ENCODE peak calls at places on chromosomes 16 and 17, in five cellular contexts. W is lower leg skin, N is BJ, X is mucosa of descending colon, V is heart left ventricle. K is an unnamed sample.

GRCh38 chr17:30074726-30075125 is 41.9 kb upstream of the NSRP1 start:
- DNase-seq in W (no peak), N (no peak), X (no peak), V (no peak), K (no peak)

GRCh38 chr17:71055128-71055527 is 885.8 kb downstream of the KCNJ2 start:
- DNase-seq in W (no peak), N (no peak), X (no peak), V (no peak), K (no peak)

GRCh38 chr16:20056436-20056835 is 17.3 kb downstream of the GPR139 start:
- DNase-seq in W (no peak), N (no peak), X (no peak), V (no peak), K (no peak)

GRCh38 chr17:61605692-61606091 is 14.7 kb upstream of the NACA2 start:
- DNase-seq in W (no peak), N (no peak), X (no peak), V (no peak), K (no peak)

GRCh38 chr17:71057448-71057847 is 888.1 kb downstream of the KCNJ2 start:
- DNase-seq in W (no peak), N (no peak), X (no peak), V (no peak), K (no peak)

GRCh38 chr17:76907352-76907751 is 39.1 kb downstream of the MGAT5B start:
- DNase-seq in W (no peak), N (no peak), X (no peak), V (no peak), K (no peak)

GRCh38 chr16:66199189-66199588 is 167.3 kb upstream of the CDH5 start:
- DNase-seq in W (no peak), N (no peak), X (no peak), V (no peak), K (no peak)

GRCh38 chr16:4319454-4319853 is 3.6 kb downstream of the GLIS2 start:
- DNase-seq in W (no peak), N (no peak), X (no peak), V (no peak), K (no peak)

GRCh38 chr17:81036128-81036891 is 1.4 kb downstream of the BAIAP2 start:
- DNase-seq in W (no peak), N (no peak), X (no peak), V (peak), K (no peak)

GRCh38 chr16:15055141-15056053 is 477 bp downstream of the NTAN1 start:
- DNase-seq in W (peak), N (no peak), X (peak), V (peak), K (peak)

GRCh38 chr16:89172171-89172900 is 788 bp downstream of the CDH15 start:
- DNase-seq in W (no peak), N (no peak), X (no peak), V (no peak), K (no peak)

GRCh38 chr17:31740611-31741082 is 118.4 kb downstream of the COPRS start:
- DNase-seq in W (no peak), N (peak), X (no peak), V (no peak), K (no peak)

GRCh38 chr16:31177136-31177535 is 2.8 kb upstream of the FUS start:
- DNase-seq in W (no peak), N (no peak), X (no peak), V (no peak), K (no peak)

GRCh38 chr17:5571281-5571680 is 13.0 kb downstream of the NLRP1 start:
- DNase-seq in W (no peak), N (no peak), X (no peak), V (no peak), K (no peak)

GRCh38 chr16:73735018-73735417 is 561.6 kb upstream of the PSMD7 start:
- DNase-seq in W (no peak), N (peak), X (no peak), V (no peak), K (no peak)

GRCh38 chr16:72952404-72953301 is 95.3 kb downstream of the ZFHX3 start:
- DNase-seq in W (no peak), N (peak), X (no peak), V (no peak), K (no peak)

GRCh38 chr17:44293509-44294226 is 14.7 kb upstream of the RUNDC3A start:
- DNase-seq in W (no peak), N (no peak), X (no peak), V (no peak), K (no peak)

GRCh38 chr17:41464682-41465081 is 2.5 kb downstream of the KRT32 start:
- DNase-seq in W (peak), N (peak), X (no peak), V (peak), K (no peak)

GRCh38 chr17:5092139-5093010 is 14.1 kb downstream of the ZFP3 start:
- DNase-seq in W (no peak), N (no peak), X (no peak), V (no peak), K (no peak)

GRCh38 chr17:43695968-43696865 is 34.5 kb upstream of the MEOX1 start:
- DNase-seq in W (no peak), N (no peak), X (no peak), V (peak), K (no peak)

GRCh38 chr16:11162571-11163268 is 93.3 kb downstream of the SOCS1 start:
- DNase-seq in W (no peak), N (no peak), X (no peak), V (peak), K (no peak)

GRCh38 chr16:58847902-58848661 is 114.0 kb upstream of the GOT2 start:
- DNase-seq in W (peak), N (peak), X (no peak), V (no peak), K (no peak)

GRCh38 chr16:70737377-70738082 is 51.7 kb upstream of the MTSS2 start:
- DNase-seq in W (peak), N (peak), X (peak), V (peak), K (peak)

GRCh38 chr17:82031885-82032627 is 578 bp downstream of the RAC3 start:
- DNase-seq in W (no peak), N (no peak), X (peak), V (no peak), K (no peak)

GRCh38 chr17:78893684-78894083 is 9.3 kb downstream of the CEP295NL start:
- DNase-seq in W (no peak), N (no peak), X (no peak), V (no peak), K (no peak)

GRCh38 chr17:39328815-39329214 is 72.6 kb downstream of the FBXL20 start:
- DNase-seq in W (no peak), N (no peak), X (no peak), V (no peak), K (no peak)

GRCh38 chr17:56478836-56479447 is 114.6 kb upstream of the NOG start:
- DNase-seq in W (no peak), N (no peak), X (no peak), V (no peak), K (no peak)

GRCh38 chr17:77208217-77208808 is 67.5 kb downstream of the SEC14L1 start:
- DNase-seq in W (no peak), N (peak), X (peak), V (peak), K (peak)

GRCh38 chr17:75078097-75079022 is 9.4 kb upstream of the SLC16A5 start:
- DNase-seq in W (no peak), N (no peak), X (no peak), V (no peak), K (no peak)

GRCh38 chr17:50257574-50258224 is 16.6 kb upstream of the TMEM92 start:
- DNase-seq in W (peak), N (no peak), X (no peak), V (no peak), K (no peak)

GRCh38 chr17:40480501-40481003 is 20.9 kb downstream of the TNS4 start:
- DNase-seq in W (no peak), N (peak), X (peak), V (no peak), K (no peak)

GRCh38 chr17:19248923-19249574 is 11.9 kb downstream of the EPN2 start:
- DNase-seq in W (no peak), N (peak), X (peak), V (peak), K (no peak)

GRCh38 chr16:83932955-83933673 is 19.9 kb upstream of the OSGIN1 start:
- DNase-seq in W (no peak), N (no peak), X (no peak), V (no peak), K (no peak)

K was measured in suprapubic skin.